ENCODE peak calls at places on chromosomes 7 and 10, in seven cellular contexts. One of them, this sample, is unnamed.

GRCh38 chr7:7662527-7662926 is 22.0 kb downstream of the UMAD1 start:
- DNase-seq in Panc1: no peak
- DNase-seq in H1: no peak
- DNase-seq in GM12878: no peak
- DNase-seq in K562: no peak
- DNase-seq in SK-N-SH: no peak
- DNase-seq in HepG2: no peak
- DNase-seq in this sample: no peak

GRCh38 chr7:102318482-102318971 is 31.9 kb downstream of the SH2B2 start:
- DNase-seq in Panc1: no peak
- DNase-seq in H1: no peak
- DNase-seq in GM12878: no peak
- DNase-seq in K562: peak; percentile 39
- DNase-seq in SK-N-SH: peak; percentile 59
- DNase-seq in HepG2: no peak
- DNase-seq in this sample: peak; percentile 48

GRCh38 chr7:98250789-98251188 is 1.2 kb downstream of the TECPR1 start:
- DNase-seq in Panc1: no peak
- DNase-seq in H1: no peak
- DNase-seq in GM12878: no peak
- DNase-seq in K562: peak; percentile 40
- DNase-seq in SK-N-SH: no peak
- DNase-seq in HepG2: no peak
- DNase-seq in this sample: no peak

GRCh38 chr7:19747740-19748339 is 25.6 kb downstream of the TMEM196 start:
- DNase-seq in Panc1: peak; percentile 30
- DNase-seq in H1: no peak
- DNase-seq in GM12878: no peak
- DNase-seq in K562: peak; percentile 28
- DNase-seq in SK-N-SH: peak; percentile 47
- DNase-seq in HepG2: peak; percentile 32
- DNase-seq in this sample: peak; percentile 49

GRCh38 chr10:101217450-101218281 is 11.6 kb downstream of the LBX1 start:
- DNase-seq in Panc1: no peak
- DNase-seq in H1: no peak
- DNase-seq in GM12878: no peak
- DNase-seq in K562: peak; percentile 34
- DNase-seq in SK-N-SH: peak; percentile 88
- DNase-seq in HepG2: peak; percentile 35
- DNase-seq in this sample: no peak

GRCh38 chr10:603745-604144 is 85.7 kb downstream of the DIP2C start:
- DNase-seq in Panc1: no peak
- DNase-seq in H1: no peak
- DNase-seq in GM12878: no peak
- DNase-seq in K562: no peak
- DNase-seq in SK-N-SH: no peak
- DNase-seq in HepG2: no peak
- DNase-seq in this sample: no peak

GRCh38 chr7:12982178-12982577 is 294.7 kb downstream of the ARL4A start:
- DNase-seq in Panc1: no peak
- DNase-seq in H1: no peak
- DNase-seq in GM12878: no peak
- DNase-seq in K562: no peak
- DNase-seq in SK-N-SH: no peak
- DNase-seq in HepG2: no peak
- DNase-seq in this sample: no peak

GRCh38 chr10:78972160-78972946 is 96.4 kb upstream of the ZMIZ1 start:
- DNase-seq in Panc1: peak; percentile 57
- DNase-seq in H1: no peak
- DNase-seq in GM12878: no peak
- DNase-seq in K562: peak; percentile 87
- DNase-seq in SK-N-SH: peak; percentile 78
- DNase-seq in HepG2: peak; percentile 80
- DNase-seq in this sample: peak; percentile 31

GRCh38 chr10:117074621-117075020 is 63.4 kb downstream of the VAX1 start:
- DNase-seq in Panc1: no peak
- DNase-seq in H1: no peak
- DNase-seq in GM12878: no peak
- DNase-seq in K562: no peak
- DNase-seq in SK-N-SH: no peak
- DNase-seq in HepG2: peak; percentile 3
- DNase-seq in this sample: peak; percentile 52

GRCh38 chr7:154451480-154452457 is 399.6 kb downstream of the DPP6 start:
- DNase-seq in Panc1: no peak
- DNase-seq in H1: no peak
- DNase-seq in GM12878: no peak
- DNase-seq in K562: no peak
- DNase-seq in SK-N-SH: no peak
- DNase-seq in HepG2: no peak
- DNase-seq in this sample: no peak

GRCh38 chr7:2735744-2736143 is 47.7 kb downstream of the AMZ1 start:
- DNase-seq in Panc1: no peak
- DNase-seq in H1: no peak
- DNase-seq in GM12878: no peak
- DNase-seq in K562: no peak
- DNase-seq in SK-N-SH: no peak
- DNase-seq in HepG2: no peak
- DNase-seq in this sample: no peak

GRCh38 chr10:120729508-120729907 is 121.7 kb upstream of the WDR11 start:
- DNase-seq in Panc1: no peak
- DNase-seq in H1: no peak
- DNase-seq in GM12878: no peak
- DNase-seq in K562: no peak
- DNase-seq in SK-N-SH: no peak
- DNase-seq in HepG2: no peak
- DNase-seq in this sample: no peak

GRCh38 chr10:3452683-3453388 is 280.3 kb upstream of the PITRM1 start:
- DNase-seq in Panc1: no peak
- DNase-seq in H1: no peak
- DNase-seq in GM12878: no peak
- DNase-seq in K562: no peak
- DNase-seq in SK-N-SH: no peak
- DNase-seq in HepG2: no peak
- DNase-seq in this sample: no peak

GRCh38 chr10:111762114-111762513 is 421.5 kb downstream of the GPAM start:
- DNase-seq in Panc1: no peak
- DNase-seq in H1: no peak
- DNase-seq in GM12878: no peak
- DNase-seq in K562: no peak
- DNase-seq in SK-N-SH: no peak
- DNase-seq in HepG2: no peak
- DNase-seq in this sample: no peak

GRCh38 chr10:61486251-61486650 is 33.1 kb upstream of the TMEM26 start:
- DNase-seq in Panc1: no peak
- DNase-seq in H1: no peak
- DNase-seq in GM12878: no peak
- DNase-seq in K562: no peak
- DNase-seq in SK-N-SH: no peak
- DNase-seq in HepG2: no peak
- DNase-seq in this sample: no peak

GRCh38 chr10:111209666-111210065 is 132.8 kb downstream of the ADRA2A start:
- DNase-seq in Panc1: no peak
- DNase-seq in H1: no peak
- DNase-seq in GM12878: no peak
- DNase-seq in K562: no peak
- DNase-seq in SK-N-SH: peak; percentile 13
- DNase-seq in HepG2: no peak
- DNase-seq in this sample: no peak

GRCh38 chr7:95246935-95247370 is 77.4 kb downstream of the PON1 start:
- DNase-seq in Panc1: peak; percentile 56
- DNase-seq in H1: peak; percentile 15
- DNase-seq in GM12878: peak; percentile 5
- DNase-seq in K562: peak; percentile 45
- DNase-seq in SK-N-SH: peak; percentile 55
- DNase-seq in HepG2: peak; percentile 54
- DNase-seq in this sample: peak; percentile 54

GRCh38 chr7:24756989-24757798 is at the start of gene GSDME:
- DNase-seq in Panc1: no peak
- DNase-seq in H1: no peak
- DNase-seq in GM12878: no peak
- DNase-seq in K562: peak; percentile 36
- DNase-seq in SK-N-SH: peak; percentile 96
- DNase-seq in HepG2: peak; percentile 58
- DNase-seq in this sample: no peak
- TF ChIP-seq POLR2AphosphoS5 in Panc1: no peak
- TF ChIP-seq POLR2AphosphoS5 in H1: no peak
- TF ChIP-seq POLR2AphosphoS5 in GM12878: no peak
- TF ChIP-seq POLR2AphosphoS5 in K562: no peak
- TF ChIP-seq POLR2AphosphoS5 in SK-N-SH: peak; percentile 68
- TF ChIP-seq POLR2AphosphoS5 in HepG2: peak; percentile 61
- TF ChIP-seq POLR2AphosphoS5 in this sample: peak; percentile 79

DNA sequence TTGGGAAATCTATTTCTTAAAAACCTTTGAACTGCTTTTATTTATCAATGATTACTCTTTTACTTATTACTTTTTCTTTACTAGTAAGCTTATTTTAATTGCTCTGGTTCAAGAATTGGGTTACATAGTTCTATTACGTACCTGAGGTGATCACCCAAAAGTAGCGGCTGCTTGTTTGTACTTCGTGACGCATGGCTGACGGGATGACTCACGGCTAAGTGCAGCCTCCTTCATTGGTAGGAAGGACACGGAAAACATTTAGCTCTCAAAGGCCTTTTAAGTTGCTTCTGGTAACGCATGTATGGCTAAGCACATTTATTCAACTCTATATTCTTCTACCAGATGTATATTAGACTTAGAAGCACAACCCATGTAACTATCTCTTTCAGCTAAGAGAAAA is 285.8 kb upstream of the SP4 start:
- DNase-seq in Panc1: no peak
- DNase-seq in H1: no peak
- DNase-seq in GM12878: no peak
- DNase-seq in K562: no peak
- DNase-seq in SK-N-SH: no peak
- DNase-seq in HepG2: no peak
- DNase-seq in this sample: peak; percentile 6
- TF ChIP-seq SIN3A in Panc1: no peak
- TF ChIP-seq SIN3A in H1: no peak
- TF ChIP-seq SIN3A in GM12878: no peak
- TF ChIP-seq SIN3A in K562: no peak
- TF ChIP-seq SIN3A in SK-N-SH: no peak
- TF ChIP-seq SIN3A in HepG2: no peak
- TF ChIP-seq SIN3A in this sample: no peak

DNA sequence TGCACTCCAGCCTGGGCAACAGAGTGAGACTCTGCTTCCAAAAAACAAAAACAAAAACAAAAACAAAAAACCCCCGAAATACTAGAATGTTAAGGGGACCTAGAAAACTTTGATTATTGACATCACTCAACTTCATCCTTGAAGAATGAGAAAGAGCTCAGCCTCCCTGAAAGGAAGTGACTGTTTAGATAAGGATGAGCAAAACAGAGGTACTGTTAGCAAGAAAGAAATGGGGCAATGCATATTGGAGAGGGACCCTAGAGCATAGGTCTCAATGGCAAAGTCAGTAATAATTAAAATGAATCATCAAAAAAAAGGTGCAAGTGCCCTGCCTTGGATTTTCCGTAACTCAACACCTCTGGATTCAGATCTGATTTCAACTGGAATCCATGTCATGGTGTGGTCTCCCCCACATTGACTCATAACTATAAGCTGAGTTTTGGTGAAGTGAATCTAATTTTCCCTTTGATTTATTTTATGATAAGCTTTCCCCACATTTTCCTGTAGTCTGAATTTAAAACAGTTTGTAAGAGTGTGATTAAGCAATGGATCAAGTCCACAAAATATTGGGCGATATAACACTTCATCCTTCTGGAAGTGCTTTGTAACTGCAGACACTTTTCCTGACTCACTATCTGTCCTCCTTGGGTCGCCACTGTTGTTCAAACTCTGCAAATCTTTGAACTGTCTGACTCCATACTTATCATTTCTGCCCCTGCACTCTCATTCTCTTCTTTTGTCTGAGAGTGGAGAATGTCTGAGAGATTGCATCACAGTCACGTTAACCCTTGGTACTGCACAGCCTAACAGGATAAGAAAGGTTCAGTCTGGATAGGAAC is 224.8 kb upstream of the LYZL1 start:
- DNase-seq in Panc1: no peak
- DNase-seq in H1: no peak
- DNase-seq in GM12878: no peak
- DNase-seq in K562: no peak
- DNase-seq in SK-N-SH: no peak
- DNase-seq in HepG2: peak; percentile 40
- DNase-seq in this sample: no peak
- TF ChIP-seq CTCF in Panc1: no peak
- TF ChIP-seq CTCF in H1: no peak
- TF ChIP-seq CTCF in GM12878: no peak
- TF ChIP-seq CTCF in K562: no peak
- TF ChIP-seq CTCF in SK-N-SH: no peak
- TF ChIP-seq CTCF in HepG2: no peak
- TF ChIP-seq CTCF in this sample: no peak

GRCh38 chr10:24952701-24953349 is 419 bp upstream of the PRTFDC1 start:
- DNase-seq in Panc1: no peak
- DNase-seq in H1: no peak
- DNase-seq in GM12878: no peak
- DNase-seq in K562: peak; percentile 75
- DNase-seq in SK-N-SH: peak; percentile 87
- DNase-seq in HepG2: no peak
- DNase-seq in this sample: no peak
- TF ChIP-seq POLR2AphosphoS5 in Panc1: no peak
- TF ChIP-seq POLR2AphosphoS5 in H1: peak; percentile 81
- TF ChIP-seq POLR2AphosphoS5 in GM12878: no peak
- TF ChIP-seq POLR2AphosphoS5 in K562: peak; percentile 54
- TF ChIP-seq POLR2AphosphoS5 in SK-N-SH: no peak
- TF ChIP-seq POLR2AphosphoS5 in HepG2: no peak
- TF ChIP-seq POLR2AphosphoS5 in this sample: no peak

This sample was measured in HCT116.